ENCODE peak calls at places on chromosome 3, in nine cellular contexts. S is esophagus muscularis mucosa, J is esophagus squamous epithelium, Q is vagina, T is adrenal gland, U is breast epithelium, C is heart left ventricle, N is ovary, M is tibial nerve. L is an unnamed sample. For H3K36me3, the result is how much of the 10 kb centered on the place peaks cover.

GRCh38 chr3:78986702-78987101 is 781.1 kb downstream of the ROBO1 start:
- DNase-seq in S (no peak), J (no peak), Q (no peak), T (no peak), U (no peak), C (no peak), N (no peak), M (no peak), L (no peak)

GRCh38 chr3:118960876-118961275 is 73.8 kb downstream of the IGSF11 start:
- DNase-seq in S (no peak), J (no peak), Q (no peak), T (no peak), U (no peak), C (no peak), N (no peak), M (no peak), L (no peak)

GRCh38 chr3:81530180-81530939 is 231.1 kb downstream of the GBE1 start:
- DNase-seq in S (no peak), J (no peak), Q (no peak), T (no peak), U (no peak), C (no peak), N (no peak), M (no peak), L (no peak)

GRCh38 chr3:100880072-100880471 is 113.1 kb downstream of the ABI3BP start:
- DNase-seq in S (no peak), J (no peak), Q (no peak), T (no peak), U (no peak), C (peak), N (no peak), M (no peak), L (peak)

GRCh38 chr3:4421121-4421520 is 45.9 kb downstream of the SUMF1 start:
- DNase-seq in S (no peak), J (no peak), Q (no peak), T (no peak), U (no peak), C (no peak), N (no peak), M (no peak), L (no peak)

GRCh38 chr3:62845996-62846395 is 29.2 kb downstream of the CADPS start:
- DNase-seq in S (no peak), J (no peak), Q (no peak), T (no peak), U (no peak), C (no peak), N (no peak), M (no peak), L (no peak)

GRCh38 chr3:111723293-111723963 is 128.3 kb upstream of the ZBED2 start:
- DNase-seq in S (no peak), J (no peak), Q (no peak), T (no peak), U (no peak), C (no peak), N (no peak), M (no peak), L (no peak)

GRCh38 chr3:50156549-50156948 is 1.4 kb downstream of the SEMA3F start:
- DNase-seq in S (no peak), J (no peak), Q (no peak), T (no peak), U (no peak), C (no peak), N (no peak), M (no peak), L (no peak)

GRCh38 chr3:46695177-46695961 is 1.9 kb upstream of the ALS2CL start:
- DNase-seq in S (no peak), J (no peak), Q (no peak), T (peak), U (no peak), C (peak), N (peak), M (peak), L (peak)

GRCh38 chr3:17151598-17152373 is 267.0 kb downstream of the PLCL2 start:
- DNase-seq in S (no peak), J (peak), Q (no peak), T (peak), U (no peak), C (no peak), N (no peak), M (no peak), L (no peak)

GRCh38 chr3:142782616-142783015 is 58.8 kb downstream of the TRPC1 start:
- DNase-seq in S (no peak), J (no peak), Q (no peak), T (no peak), U (no peak), C (no peak), N (no peak), M (no peak), L (no peak)

GRCh38 chr3:134651347-134652041 is 672 bp upstream of the KY start:
- DNase-seq in S (peak), J (no peak), Q (peak), T (peak), U (no peak), C (peak), N (peak), M (no peak), L (peak)

GRCh38 chr3:49378249-49378899 is 20.2 kb upstream of the GPX1 start:
- DNase-seq in S (no peak), J (no peak), Q (no peak), T (no peak), U (no peak), C (peak), N (peak), M (peak), L (peak)

GRCh38 chr3:51340311-51340829 is 44.7 kb upstream of the MANF start:
- DNase-seq in S (peak), J (no peak), Q (peak), T (peak), U (no peak), C (no peak), N (no peak), M (peak), L (no peak)

GRCh38 chr3:171565671-171566070 is 105.5 kb upstream of the TNIK start:
- DNase-seq in S (no peak), J (no peak), Q (no peak), T (no peak), U (no peak), C (no peak), N (no peak), M (no peak), L (no peak)

GRCh38 chr3:134441321-134441720 is 44.5 kb downstream of the ANAPC13 start:
- DNase-seq in S (peak), J (no peak), Q (peak), T (no peak), U (no peak), C (no peak), N (no peak), M (no peak), L (no peak)

GRCh38 chr3:32733631-32734229 is 48.7 kb downstream of the CNOT10 start:
- DNase-seq in S (no peak), J (no peak), Q (no peak), T (no peak), U (no peak), C (no peak), N (no peak), M (no peak), L (no peak)

GRCh38 chr3:146044046-146044445 is 116.9 kb downstream of the PLOD2 start:
- DNase-seq in S (no peak), J (no peak), Q (no peak), T (no peak), U (no peak), C (no peak), N (no peak), M (no peak), L (no peak)

GRCh38 chr3:120094776-120095225 is 554 bp upstream of the GSK3B start:
- DNase-seq in S (peak), J (peak), Q (peak), T (peak), U (peak), C (no peak), N (peak), M (peak), L (peak)

GRCh38 chr3:12818273-12818672 is 21.8 kb downstream of the CAND2 start:
- DNase-seq in S (no peak), J (no peak), Q (no peak), T (no peak), U (no peak), C (no peak), N (no peak), M (no peak), L (no peak)

GRCh38 chr3:83946554-83946953 is 1012.2 kb upstream of the CADM2 start:
- DNase-seq in S (no peak), J (no peak), Q (no peak), T (no peak), U (no peak), C (no peak), N (no peak), M (no peak), L (no peak)

GRCh38 chr3:159971311-159971710 is 17.3 kb upstream of the IL12A start:
- DNase-seq in S (peak), J (no peak), Q (no peak), T (no peak), U (no peak), C (no peak), N (no peak), M (no peak), L (no peak)

GRCh38 chr3:61650276-61650675 is 88.9 kb downstream of the PTPRG start:
- DNase-seq in S (no peak), J (no peak), Q (peak), T (peak), U (no peak), C (peak), N (peak), M (peak), L (peak)

GRCh38 chr3:183212565-183212964 is 40.5 kb upstream of the B3GNT5 start:
- DNase-seq in S (no peak), J (no peak), Q (no peak), T (no peak), U (no peak), C (peak), N (no peak), M (no peak), L (no peak)

GRCh38 chr3:158775001-158775400 is 26.9 kb upstream of the MFSD1 start:
- DNase-seq in S (peak), J (no peak), Q (no peak), T (no peak), U (no peak), C (no peak), N (no peak), M (no peak), L (no peak)

GRCh38 chr3:98556164-98557130 is 24.7 kb downstream of the GPR15 start:
- DNase-seq in S (no peak), J (no peak), Q (no peak), T (no peak), U (no peak), C (no peak), N (no peak), M (no peak), L (no peak)
- TF ChIP-seq POLR2A in S (no peak), J (no peak), Q (no peak), T (no peak), U (no peak), C (no peak), N (no peak), M (no peak), L (no peak)

DNA sequence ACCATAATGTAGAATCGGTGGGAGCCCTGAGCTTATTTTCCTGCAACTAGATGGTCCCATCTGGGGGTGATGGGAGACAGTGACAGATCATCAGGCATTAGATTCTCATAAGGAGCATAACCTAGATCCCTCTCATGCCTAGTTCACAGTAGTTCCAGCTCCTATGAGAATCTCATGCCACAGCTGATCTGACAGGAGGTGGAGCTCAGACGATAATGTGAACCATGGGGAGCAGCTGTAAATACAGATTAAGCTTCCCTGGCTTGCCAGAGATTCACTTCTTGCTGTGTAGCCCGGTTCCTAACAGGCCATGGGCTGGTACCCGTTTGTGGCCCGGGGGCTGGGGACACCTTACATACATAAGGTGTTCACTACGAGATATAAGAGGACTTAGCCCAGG is 67.5 kb upstream of the LRRFIP2 start:
- DNase-seq in S (no peak), J (no peak), Q (peak), T (no peak), U (no peak), C (no peak), N (no peak), M (no peak), L (no peak)
- H3K4me3 ChIP-seq in S (no peak), J (no peak), Q (no peak), T (no peak), U (no peak), C (no peak), N (no peak), M (no peak), L (no peak)

GRCh38 chr3:47813551-47814177 is 10.7 kb downstream of the DHX30 start:
- DNase-seq in S (no peak), J (no peak), Q (no peak), T (no peak), U (no peak), C (no peak), N (no peak), M (no peak), L (no peak)
- H3K36me3 ChIP-seq in S (half or more), J (under half), Q (under half), T (under half), U (under half), C (under half), N (under half), M (half or more), L (under half)

DNA sequence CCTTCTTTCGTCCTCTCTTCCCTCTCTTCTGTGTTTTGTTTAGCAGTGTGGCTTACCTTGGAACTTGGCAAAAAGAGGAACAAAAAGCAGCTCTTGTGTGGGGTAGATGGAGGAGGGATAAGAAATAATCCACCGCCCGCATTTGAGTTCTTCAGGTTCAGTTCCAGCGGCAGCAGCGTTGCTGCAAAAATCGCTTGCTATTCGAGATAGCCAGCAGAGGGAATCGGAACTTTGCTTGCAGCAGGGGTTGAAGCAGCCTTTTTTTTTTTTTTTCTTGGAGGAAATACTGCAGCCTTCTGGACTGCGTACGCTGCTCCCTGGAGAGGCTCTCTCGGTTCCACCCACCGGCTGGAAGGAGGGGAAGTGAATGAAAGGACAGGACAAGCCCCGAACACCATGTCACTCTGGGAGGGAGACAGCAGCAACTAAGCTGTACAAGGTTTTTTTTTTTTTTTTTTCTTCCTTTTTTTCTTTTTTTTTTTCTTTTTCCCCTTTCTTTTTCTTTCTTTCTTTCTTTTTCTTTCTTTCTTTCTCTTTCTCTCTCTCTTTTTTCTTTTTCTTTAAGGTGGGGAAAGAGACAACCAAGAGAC is at the start of gene RBMS3:
- DNase-seq in S (peak), J (no peak), Q (peak), T (peak), U (peak), C (peak), N (peak), M (peak), L (peak)
- TF ChIP-seq POLR2A in S (no peak), J (peak), Q (peak), T (no peak), U (no peak), C (peak), N (peak), M (peak), L (peak)

GRCh38 chr3:181757694-181758306 is 46.1 kb downstream of the SOX2 start:
- DNase-seq in S (no peak), J (no peak), Q (no peak), T (no peak), U (no peak), C (no peak), N (no peak), M (no peak), L (no peak)
- H3K4me3 ChIP-seq in S (no peak), J (no peak), Q (no peak), T (no peak), U (no peak), C (no peak), N (no peak), M (no peak), L (no peak)